ENCODE peak calls at places on chromosome 9, in nine cellular contexts. Q is coronary artery; H is psoas muscle; A is prostate gland; V is PC-3; C is IMR-90; X is CD4-positive, alpha-beta memory T cell; B is tibial nerve; S is CD8-positive, alpha-beta memory T cell. P is an unnamed sample.

GRCh38 chr9:76877961-76878360 is 28.0 kb downstream of the PRUNE2 start:
- DNase-seq in S (no peak), C (no peak), Q (no peak), X (no peak), H (no peak), V (no peak), A (no peak), B (no peak), P (no peak)

GRCh38 chr9:98312365-98312764 is 56.9 kb upstream of the TBC1D2 start:
- DNase-seq in B (no peak), C (no peak), A (no peak), V (no peak), S (no peak), X (no peak), H (no peak), Q (no peak), P (no peak)

GRCh38 chr9:124308606-124309310 is 51.0 kb downstream of the NEK6 start:
- DNase-seq in V (no peak), B (no peak), A (no peak), C (no peak), H (no peak), Q (no peak), S (no peak), X (no peak), P (no peak)

GRCh38 chr9:3337515-3337914 is 188.3 kb downstream of the RFX3 start:
- DNase-seq in H (no peak), C (peak), B (no peak), V (peak), X (no peak), Q (no peak), A (no peak), S (no peak), P (no peak)

GRCh38 chr9:114621975-114622609 is 11.0 kb downstream of the TMEM268 start:
- DNase-seq in H (no peak), Q (no peak), C (peak), A (no peak), X (no peak), B (no peak), V (peak), S (no peak), P (no peak)

GRCh38 chr9:81113408-81114124 is 575.8 kb downstream of the TLE1 start:
- DNase-seq in C (no peak), X (no peak), H (no peak), V (no peak), A (no peak), S (no peak), B (no peak), Q (no peak), P (no peak)

GRCh38 chr9:20604561-20604960 is 17.7 kb downstream of the MLLT3 start:
- DNase-seq in A (no peak), X (no peak), H (no peak), S (no peak), Q (no peak), B (no peak), C (peak), V (no peak), P (no peak)

GRCh38 chr9:27162045-27162444 is 53.0 kb downstream of the TEK start:
- DNase-seq in S (no peak), V (no peak), X (no peak), A (no peak), Q (no peak), H (no peak), B (no peak), C (peak), P (no peak)

GRCh38 chr9:14210428-14210827 is 103.5 kb downstream of the NFIB start:
- DNase-seq in V (no peak), X (no peak), C (no peak), H (no peak), Q (no peak), A (no peak), B (no peak), S (no peak), P (no peak)
- H3K27ac ChIP-seq in V (peak), X (no peak), C (no peak), H (no peak), Q (no peak), A (no peak), B (no peak), S (no peak), P (no peak)

GRCh38 chr9:129351058-129351641 is 173.1 kb upstream of the IER5L start:
- DNase-seq in H (no peak), C (no peak), B (no peak), S (no peak), X (no peak), A (no peak), Q (no peak), V (no peak), P (no peak)

GRCh38 chr9:129350143-129350935 is 172.3 kb upstream of the IER5L start:
- DNase-seq in S (no peak), H (no peak), C (no peak), V (no peak), Q (no peak), B (no peak), A (no peak), X (no peak), P (no peak)

GRCh38 chr9:129351642-129352151 is 173.6 kb upstream of the IER5L start:
- DNase-seq in Q (no peak), X (no peak), A (no peak), V (no peak), H (no peak), B (no peak), S (no peak), C (no peak), P (no peak)

GRCh38 chr9:129353697-129354336 is 175.8 kb upstream of the IER5L start:
- DNase-seq in H (no peak), V (no peak), B (no peak), C (no peak), A (no peak), X (no peak), Q (no peak), S (no peak), P (no peak)

DNA sequence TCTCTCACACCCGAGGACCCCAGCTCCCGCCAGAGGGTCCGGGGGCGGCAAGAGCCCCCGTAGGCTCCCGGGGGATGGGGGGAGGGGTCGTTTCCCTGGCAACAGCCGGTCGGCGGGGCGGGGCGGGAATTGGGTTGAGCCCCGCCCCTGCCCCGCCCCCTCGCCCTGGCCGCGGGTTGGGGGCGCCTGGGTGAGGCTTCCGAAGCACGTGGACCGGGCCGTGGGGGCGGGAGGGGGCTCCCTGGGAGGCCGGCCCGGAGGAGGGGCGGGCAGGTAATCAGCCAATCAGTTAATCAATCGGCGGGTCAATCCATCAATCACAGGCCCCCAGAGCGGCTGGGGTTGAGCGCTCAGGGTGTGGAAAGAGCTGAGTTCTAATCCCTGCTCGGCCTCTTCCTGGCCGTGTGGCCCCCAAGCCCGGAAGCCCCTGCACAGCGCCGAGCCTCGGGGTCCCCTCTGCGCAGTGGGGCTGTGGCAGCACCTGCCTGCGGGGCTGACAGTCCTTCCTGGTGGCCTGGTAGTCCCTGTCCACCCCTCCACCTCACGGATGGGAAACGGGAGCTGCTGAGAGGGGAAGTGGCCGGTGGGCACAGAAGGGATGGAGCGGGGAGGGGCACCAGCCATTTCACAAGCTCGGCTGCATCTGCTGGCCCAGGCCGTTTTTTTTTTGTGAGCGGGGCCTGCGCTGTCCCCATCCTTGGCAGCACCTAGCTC is 174.3 kb upstream of the IER5L start:
- DNase-seq in Q (no peak), A (no peak), B (peak), X (no peak), V (no peak), S (no peak), C (no peak), H (peak), P (no peak)
- H3K27ac ChIP-seq in Q (peak), A (peak), B (peak), X (no peak), V (no peak), S (no peak), C (peak), H (peak), P (peak)

GRCh38 chr9:118423021-118423420 is 718.8 kb downstream of the TLR4 start:
- DNase-seq in X (no peak), Q (no peak), V (no peak), S (no peak), H (no peak), B (no peak), C (no peak), A (no peak), P (no peak)
- H3K27ac ChIP-seq in X (no peak), Q (no peak), V (no peak), S (no peak), H (no peak), B (no peak), C (no peak), A (no peak), P (no peak)

GRCh38 chr9:33133186-33133585 is 34.0 kb downstream of the B4GALT1 start:
- DNase-seq in S (no peak), Q (no peak), C (no peak), H (peak), A (no peak), V (no peak), B (no peak), X (no peak), P (no peak)

GRCh38 chr9:33132249-33132772 is 34.8 kb downstream of the B4GALT1 start:
- DNase-seq in B (no peak), A (no peak), X (no peak), Q (no peak), S (no peak), C (peak), H (no peak), V (peak), P (no peak)

GRCh38 chr9:33130961-33131360 is 36.2 kb downstream of the B4GALT1 start:
- DNase-seq in S (no peak), H (no peak), V (no peak), X (no peak), B (no peak), A (no peak), Q (no peak), C (no peak), P (no peak)

GRCh38 chr9:33130501-33130900 is 36.6 kb downstream of the B4GALT1 start:
- DNase-seq in S (no peak), B (no peak), V (peak), Q (no peak), H (no peak), A (no peak), C (peak), X (no peak), P (no peak)

DNA sequence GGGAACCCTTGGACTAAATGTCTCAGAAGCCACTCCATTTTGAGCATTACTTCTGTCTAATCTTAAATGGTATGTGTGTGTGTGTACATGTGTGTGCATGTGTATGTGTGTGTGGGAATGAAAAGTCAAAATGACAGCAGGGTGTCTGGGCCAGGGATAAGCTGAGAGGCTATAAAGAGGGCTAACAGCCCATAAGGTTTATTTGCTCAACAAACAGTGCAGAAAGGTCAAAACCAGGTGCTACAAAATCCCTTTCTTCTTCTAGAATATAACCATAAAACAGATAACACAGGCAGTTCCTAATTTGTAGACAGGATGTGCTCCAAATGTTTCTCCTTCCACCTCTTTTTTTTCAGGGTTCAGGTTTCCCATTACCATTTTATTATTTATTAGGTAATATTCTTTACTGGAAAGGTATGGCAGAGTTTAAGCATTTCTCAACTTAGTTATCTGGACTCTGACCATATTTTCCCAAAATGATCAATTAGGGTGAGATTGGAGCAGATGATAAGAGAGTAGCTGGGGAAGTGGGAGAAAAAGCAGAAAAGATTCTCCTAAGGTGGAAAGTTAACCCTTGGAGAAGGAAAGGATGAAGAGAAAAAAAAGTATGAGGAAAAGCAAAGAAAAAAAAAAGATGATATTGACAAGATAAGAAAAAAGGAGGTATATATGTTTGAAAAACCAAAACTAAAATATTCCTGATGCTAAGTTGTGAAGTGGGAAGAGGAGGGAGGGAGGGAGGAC is 35.5 kb downstream of the B4GALT1 start:
- DNase-seq in X (no peak), B (no peak), S (no peak), V (no peak), A (no peak), H (no peak), Q (no peak), C (no peak), P (no peak)
- H3K27ac ChIP-seq in X (no peak), B (no peak), S (no peak), V (peak), A (peak), H (no peak), Q (no peak), C (no peak), P (no peak)

DNA sequence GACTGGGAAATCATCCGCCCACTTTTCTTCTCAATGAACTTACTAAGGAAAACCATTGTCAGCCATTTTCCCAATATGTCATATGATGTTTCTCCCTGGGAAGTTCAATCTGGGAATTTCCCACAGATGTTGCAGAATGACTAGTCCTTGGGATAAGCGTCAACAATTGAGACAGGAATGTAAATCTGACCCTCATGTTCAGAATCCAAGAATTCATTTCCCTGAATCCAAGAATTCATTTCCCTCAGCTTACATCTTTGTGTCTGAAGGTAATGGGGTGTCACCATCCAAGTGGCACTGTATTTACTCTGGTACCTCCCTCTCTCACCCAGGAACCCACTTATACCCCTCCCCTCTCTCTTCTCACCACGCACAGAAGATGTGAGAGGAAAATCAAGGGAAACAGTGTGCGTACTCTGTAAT is 7.4 kb downstream of the KLF9 start:
- DNase-seq in V (no peak), Q (no peak), B (no peak), A (no peak), H (no peak), X (no peak), C (peak), S (no peak), P (no peak)
- H3K27ac ChIP-seq in V (no peak), Q (peak), B (peak), A (peak), H (peak), X (peak), C (peak), S (no peak), P (peak)

DNA sequence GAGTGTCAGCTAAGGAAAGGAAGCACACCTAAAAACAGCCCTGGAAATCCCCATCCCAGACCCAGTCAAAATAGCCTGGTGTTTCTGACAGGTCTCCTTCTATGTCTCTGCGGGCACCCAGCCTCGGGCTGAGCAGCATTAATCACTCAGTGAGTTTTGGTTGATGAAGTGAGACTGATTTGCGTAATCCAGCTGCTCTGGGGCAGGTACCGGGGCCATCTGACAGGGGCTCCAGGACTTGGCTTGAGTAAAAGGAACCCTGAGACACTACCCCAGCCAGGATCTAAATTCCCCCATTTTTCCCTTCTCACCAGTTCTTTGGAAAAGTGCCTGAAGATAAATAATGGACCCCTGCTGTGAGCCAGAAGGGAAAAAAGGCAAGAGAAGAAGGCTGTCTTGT is 607 bp downstream of the SLC28A3 start:
- DNase-seq in B (no peak), V (no peak), X (no peak), Q (no peak), S (no peak), C (no peak), H (no peak), A (no peak), P (no peak)
- H3K27ac ChIP-seq in B (no peak), V (no peak), X (no peak), Q (peak), S (no peak), C (no peak), H (no peak), A (no peak), P (no peak)

DNA sequence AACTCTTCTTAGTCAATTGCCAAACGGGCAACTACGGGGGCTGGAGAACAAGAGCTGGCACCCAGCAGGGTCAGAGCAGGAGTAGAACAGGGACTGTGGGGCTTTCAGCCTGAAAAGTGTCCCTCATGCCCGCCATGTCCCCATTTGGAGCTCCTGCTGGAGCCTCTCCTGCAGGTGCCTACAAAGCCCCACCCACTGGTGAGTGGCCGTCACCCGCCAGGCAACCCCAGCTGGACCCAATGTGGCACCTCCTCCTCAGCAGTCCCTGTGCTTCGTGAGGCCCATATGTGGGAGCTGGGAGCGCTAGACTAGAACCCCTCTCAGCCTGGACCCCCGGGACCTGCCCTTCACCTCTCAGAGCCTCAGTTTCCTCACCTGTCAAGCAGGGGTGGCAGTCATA is 40.9 kb downstream of the VAV2 start:
- DNase-seq in C (no peak), V (no peak), S (no peak), Q (no peak), H (peak), B (no peak), X (no peak), A (no peak), P (no peak)
- H3K27ac ChIP-seq in C (no peak), V (no peak), S (no peak), Q (no peak), H (no peak), B (peak), X (no peak), A (no peak), P (peak)

GRCh38 chr9:69186841-69187611 is 12.9 kb downstream of the TJP2 start:
- DNase-seq in X (no peak), S (no peak), B (no peak), C (peak), V (peak), H (no peak), A (no peak), Q (no peak), P (no peak)

GRCh38 chr9:69180200-69180599 is 6.1 kb downstream of the TJP2 start:
- DNase-seq in H (no peak), S (no peak), X (no peak), B (no peak), A (no peak), Q (no peak), V (no peak), C (no peak), P (no peak)

GRCh38 chr9:69181908-69182353 is 7.9 kb downstream of the TJP2 start:
- DNase-seq in C (peak), H (no peak), Q (no peak), V (no peak), X (no peak), S (no peak), B (no peak), A (no peak), P (no peak)

GRCh38 chr9:69180670-69181069 is 6.6 kb downstream of the TJP2 start:
- DNase-seq in X (peak), S (peak), V (peak), Q (peak), A (peak), H (no peak), C (peak), B (no peak), P (no peak)

GRCh38 chr9:69184266-69184665 is 10.2 kb downstream of the TJP2 start:
- DNase-seq in H (no peak), B (no peak), V (no peak), C (no peak), A (no peak), S (no peak), X (no peak), Q (no peak), P (no peak)
- H3K27ac ChIP-seq in H (no peak), B (no peak), V (no peak), C (no peak), A (no peak), S (no peak), X (no peak), Q (no peak), P (no peak)

GRCh38 chr9:136564379-136564988 is 18.6 kb upstream of the NOTCH1 start:
- DNase-seq in V (no peak), Q (no peak), X (no peak), A (no peak), C (peak), B (peak), H (peak), S (no peak), P (peak)
- H3K27ac ChIP-seq in V (no peak), Q (peak), X (no peak), A (peak), C (no peak), B (peak), H (peak), S (no peak), P (peak)

P was measured in upper lobe of right lung.